ENCODE peak calls at places on chromosome X, in four cellular contexts. R is IMR-90, B is K562, W is H1. U is an unnamed sample.

GRCh38 chrX:130606415-130606814 is 204.6 kb downstream of the RBMX2 start:
- DNase-seq in B (no peak), R (no peak), W (no peak), U (no peak)

GRCh38 chrX:43474321-43474720 is 181.8 kb upstream of the MAOA start:
- DNase-seq in B (no peak), R (no peak), W (no peak), U (no peak)

GRCh38 chrX:47172971-47173792 is 20.4 kb upstream of the UBA1 start:
- DNase-seq in B (no peak), W (no peak), R (no peak), U (no peak)

GRCh38 chrX:118152721-118153120 is 36.1 kb upstream of the KLHL13 start:
- DNase-seq in R (no peak), W (no peak), B (no peak), U (no peak)

GRCh38 chrX:67614006-67614405 is 70.2 kb downstream of the AR start:
- DNase-seq in B (no peak), R (no peak), W (no peak), U (no peak)

GRCh38 chrX:131985526-131986049 is 37.5 kb upstream of the STK26 start:
- DNase-seq in B (peak; percentile 80), W (no peak), R (no peak), U (no peak)

GRCh38 chrX:67648361-67648760 is 104.5 kb downstream of the AR start:
- DNase-seq in W (no peak), B (no peak), R (no peak), U (no peak)

GRCh38 chrX:84501798-84502628 is at the start of gene HDX:
- DNase-seq in B (no peak), W (no peak), R (peak; percentile 81), U (peak; percentile 27)

GRCh38 chrX:26747877-26748276 is 531.9 kb downstream of the MAGEB5 start:
- DNase-seq in R (no peak), B (no peak), W (no peak), U (no peak)

GRCh38 chrX:74160358-74160757 is 143.6 kb upstream of the ZCCHC13 start:
- DNase-seq in B (no peak), W (no peak), R (no peak), U (no peak)

GRCh38 chrX:11138498-11139390 is 27.6 kb downstream of the HCCS start:
- DNase-seq in W (no peak), R (no peak), B (no peak), U (no peak)

GRCh38 chrX:118520206-118520857 is 24.7 kb downstream of the DOCK11 start:
- DNase-seq in W (no peak), B (no peak), R (peak; percentile 80), U (no peak)

GRCh38 chrX:134478374-134478773 is 18.4 kb downstream of the HPRT1 start:
- DNase-seq in W (no peak), R (no peak), B (no peak), U (no peak)

GRCh38 chrX:131816551-131817136 is 206.5 kb upstream of the STK26 start:
- DNase-seq in R (peak; percentile 74), B (no peak), W (no peak), U (peak; percentile 90)

GRCh38 chrX:129981752-129982299 is 609 bp upstream of the BCORL1 start:
- DNase-seq in W (no peak), B (no peak), R (no peak), U (no peak)

GRCh38 chrX:40444798-40445496 is 135.8 kb upstream of the ATP6AP2 start:
- DNase-seq in W (no peak), B (no peak), R (no peak), U (no peak)

GRCh38 chrX:108001218-108001814 is 19.1 kb upstream of the TEX13B start:
- DNase-seq in B (peak; percentile 20), R (peak; percentile 36), W (no peak), U (no peak)

GRCh38 chrX:13029831-13030771 is 14.3 kb downstream of the FAM9C start:
- DNase-seq in B (no peak), W (no peak), R (no peak), U (no peak)

GRCh38 chrX:107571296-107571998 is 56.9 kb upstream of the PRPS1 start:
- DNase-seq in R (peak; percentile 91), W (no peak), B (no peak), U (no peak)

GRCh38 chrX:14899607-14900006 is 26.4 kb downstream of the MOSPD2 start:
- DNase-seq in B (peak; percentile 3), R (peak; percentile 78), W (no peak), U (no peak)

GRCh38 chrX:131521824-131522223 is 22.1 kb upstream of the OR13H1 start:
- DNase-seq in R (no peak), B (no peak), W (no peak), U (no peak)

DNA sequence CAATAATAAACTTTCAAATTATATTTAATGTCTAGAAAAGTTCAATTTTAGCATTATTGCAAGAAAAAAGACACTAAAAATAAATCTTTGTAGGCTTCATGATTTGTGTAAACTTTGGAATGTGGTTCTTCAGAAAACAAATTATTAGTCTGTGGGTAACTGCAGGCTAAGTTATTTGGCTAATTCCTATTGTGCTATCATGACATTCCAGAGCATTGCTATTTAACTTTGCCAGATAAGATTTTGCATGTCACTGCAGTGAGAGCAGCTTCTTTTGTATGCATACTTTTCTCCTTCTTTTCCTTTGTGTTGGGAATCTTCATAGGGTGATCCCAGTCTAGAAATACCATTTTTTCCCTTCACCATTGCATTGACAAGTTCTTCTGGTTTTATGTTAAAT is 130.0 kb downstream of the AWAT2 start:
- DNase-seq in W (no peak), R (no peak), B (no peak), U (no peak)
- TF ChIP-seq CHD1 in W (no peak), R (no peak), B (no peak), U (no peak)

GRCh38 chrX:153909024-153909979 is 4.8 kb downstream of the AVPR2 start:
- DNase-seq in W (no peak), R (no peak), B (peak; percentile 76), U (no peak)
- TF ChIP-seq CHD1 in W (no peak), R (no peak), B (no peak), U (no peak)

DNA sequence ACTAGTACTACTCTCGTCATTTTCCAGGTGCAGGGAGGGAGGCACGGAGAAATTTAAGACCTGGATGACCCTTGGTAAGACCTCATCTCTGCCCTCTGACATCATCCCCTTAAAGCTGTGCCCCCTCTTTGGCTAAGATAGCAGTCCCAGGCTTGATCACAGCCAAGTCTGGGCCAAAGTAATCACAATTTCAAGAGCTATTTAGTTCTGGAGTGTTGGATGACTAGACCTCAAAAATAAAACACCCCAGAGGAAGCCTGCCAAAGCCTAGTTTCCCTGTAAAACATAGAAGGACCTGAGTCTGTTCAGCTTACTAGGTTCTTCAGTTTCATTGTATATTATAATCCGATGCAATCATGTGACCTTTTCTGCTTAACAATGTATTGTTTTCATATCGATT is 144.6 kb upstream of the ARHGEF9 start:
- DNase-seq in B (no peak), R (no peak), W (no peak), U (no peak)
- TF ChIP-seq CHD1 in B (no peak), R (no peak), W (no peak), U (no peak)

DNA sequence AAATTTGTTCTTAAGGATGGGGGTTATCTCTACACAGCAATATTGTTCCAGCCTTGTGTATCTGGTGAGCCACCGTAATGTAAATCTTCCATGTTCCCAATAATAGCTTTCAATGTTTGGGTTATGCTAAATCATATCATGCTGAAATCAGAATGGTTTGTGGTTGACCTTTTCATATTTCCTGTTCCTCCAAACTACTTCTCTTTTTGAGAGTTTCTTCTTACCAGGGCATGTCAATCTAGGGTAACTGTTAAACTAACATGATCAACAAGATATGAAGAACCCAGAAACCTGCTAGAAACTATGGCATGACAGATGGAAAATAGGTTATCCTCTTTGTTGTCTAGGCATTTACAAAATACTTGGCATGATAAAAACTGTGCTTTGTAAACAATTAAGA is 22.0 kb downstream of the TNMD start:
- DNase-seq in W (no peak), B (no peak), R (no peak), U (no peak)
- TF ChIP-seq CHD1 in W (no peak), B (no peak), R (no peak), U (no peak)

U was measured in GM12878.